ENCODE peak calls at places on chromosome 2, in ten cellular contexts. One of them, this sample, is unnamed.

GRCh38 chr2:55883339-55883738 is 40.2 kb downstream of the EFEMP1 start:
- DNase-seq in activated T-cell treated with anti-CD3 and anti-CD28 coated beads, Interleukin-2, amount 50 U/mL, for 1 hour: no peak
- DNase-seq in AG08396: peak; percentile 21
- DNase-seq in activated CD8-positive, alpha-beta memory T cell treated with anti-CD3 and anti-CD28 coated beads for 4 hours: no peak
- DNase-seq in foreskin fibroblast: peak; percentile 71
- DNase-seq in Kasumi-1: peak; percentile 49
- DNase-seq in T-helper 2 cell: no peak
- DNase-seq in HCT116: no peak
- DNase-seq in cardiac muscle cell: peak; percentile 78
- DNase-seq in activated T-helper 1 cell treated with anti-CD3 and anti-CD28 coated beads, Interleukin-12 subunit alpha, Interleukin-12 subunit beta, Interleukin-2, Interleukin-4 antibody, amounts not matched to agents 30 ng/mL and 10 ng/mL and 1 ng/mL, durations not matched to agents 14 hours and 24 hours and 36 hours: no peak
- DNase-seq in this sample: no peak

GRCh38 chr2:73163522-73164367 is 38.6 kb upstream of the NOTO start:
- DNase-seq in activated T-cell treated with anti-CD3 and anti-CD28 coated beads, Interleukin-2, amount 50 U/mL, for 1 hour: peak; percentile 76
- DNase-seq in AG08396: peak; percentile 84
- DNase-seq in activated CD8-positive, alpha-beta memory T cell treated with anti-CD3 and anti-CD28 coated beads for 4 hours: peak; percentile 44
- DNase-seq in foreskin fibroblast: peak; percentile 51
- DNase-seq in Kasumi-1: peak; percentile 60
- DNase-seq in T-helper 2 cell: peak; percentile 53
- DNase-seq in HCT116: peak; percentile 69
- DNase-seq in cardiac muscle cell: peak; percentile 83
- DNase-seq in activated T-helper 1 cell treated with anti-CD3 and anti-CD28 coated beads, Interleukin-12 subunit alpha, Interleukin-12 subunit beta, Interleukin-2, Interleukin-4 antibody, amounts not matched to agents 30 ng/mL and 10 ng/mL and 1 ng/mL, durations not matched to agents 14 hours and 24 hours and 36 hours: peak; percentile 37
- DNase-seq in this sample: peak; percentile 68

GRCh38 chr2:38129987-38130386 is 54.0 kb upstream of the CYP1B1 start:
- DNase-seq in activated T-cell treated with anti-CD3 and anti-CD28 coated beads, Interleukin-2, amount 50 U/mL, for 1 hour: no peak
- DNase-seq in AG08396: no peak
- DNase-seq in activated CD8-positive, alpha-beta memory T cell treated with anti-CD3 and anti-CD28 coated beads for 4 hours: no peak
- DNase-seq in foreskin fibroblast: no peak
- DNase-seq in Kasumi-1: no peak
- DNase-seq in T-helper 2 cell: no peak
- DNase-seq in HCT116: no peak
- DNase-seq in cardiac muscle cell: no peak
- DNase-seq in activated T-helper 1 cell treated with anti-CD3 and anti-CD28 coated beads, Interleukin-12 subunit alpha, Interleukin-12 subunit beta, Interleukin-2, Interleukin-4 antibody, amounts not matched to agents 30 ng/mL and 10 ng/mL and 1 ng/mL, durations not matched to agents 14 hours and 24 hours and 36 hours: no peak
- DNase-seq in this sample: no peak

GRCh38 chr2:192749606-192750200 is 555.0 kb upstream of the TMEFF2 start:
- DNase-seq in activated T-cell treated with anti-CD3 and anti-CD28 coated beads, Interleukin-2, amount 50 U/mL, for 1 hour: no peak
- DNase-seq in AG08396: no peak
- DNase-seq in activated CD8-positive, alpha-beta memory T cell treated with anti-CD3 and anti-CD28 coated beads for 4 hours: no peak
- DNase-seq in foreskin fibroblast: no peak
- DNase-seq in Kasumi-1: peak; percentile 66
- DNase-seq in T-helper 2 cell: no peak
- DNase-seq in HCT116: peak; percentile 31
- DNase-seq in cardiac muscle cell: peak; percentile 3
- DNase-seq in activated T-helper 1 cell treated with anti-CD3 and anti-CD28 coated beads, Interleukin-12 subunit alpha, Interleukin-12 subunit beta, Interleukin-2, Interleukin-4 antibody, amounts not matched to agents 30 ng/mL and 10 ng/mL and 1 ng/mL, durations not matched to agents 14 hours and 24 hours and 36 hours: no peak
- DNase-seq in this sample: no peak

GRCh38 chr2:160646684-160647444 is 153.3 kb upstream of the RBMS1 start:
- DNase-seq in activated T-cell treated with anti-CD3 and anti-CD28 coated beads, Interleukin-2, amount 50 U/mL, for 1 hour: no peak
- DNase-seq in AG08396: no peak
- DNase-seq in activated CD8-positive, alpha-beta memory T cell treated with anti-CD3 and anti-CD28 coated beads for 4 hours: no peak
- DNase-seq in foreskin fibroblast: no peak
- DNase-seq in Kasumi-1: no peak
- DNase-seq in T-helper 2 cell: no peak
- DNase-seq in HCT116: no peak
- DNase-seq in cardiac muscle cell: no peak
- DNase-seq in activated T-helper 1 cell treated with anti-CD3 and anti-CD28 coated beads, Interleukin-12 subunit alpha, Interleukin-12 subunit beta, Interleukin-2, Interleukin-4 antibody, amounts not matched to agents 30 ng/mL and 10 ng/mL and 1 ng/mL, durations not matched to agents 14 hours and 24 hours and 36 hours: no peak
- DNase-seq in this sample: peak; percentile 82

GRCh38 chr2:159130302-159130701 is 156.2 kb downstream of the WDSUB1 start:
- DNase-seq in activated T-cell treated with anti-CD3 and anti-CD28 coated beads, Interleukin-2, amount 50 U/mL, for 1 hour: no peak
- DNase-seq in AG08396: no peak
- DNase-seq in activated CD8-positive, alpha-beta memory T cell treated with anti-CD3 and anti-CD28 coated beads for 4 hours: no peak
- DNase-seq in foreskin fibroblast: no peak
- DNase-seq in Kasumi-1: no peak
- DNase-seq in T-helper 2 cell: no peak
- DNase-seq in HCT116: no peak
- DNase-seq in cardiac muscle cell: no peak
- DNase-seq in activated T-helper 1 cell treated with anti-CD3 and anti-CD28 coated beads, Interleukin-12 subunit alpha, Interleukin-12 subunit beta, Interleukin-2, Interleukin-4 antibody, amounts not matched to agents 30 ng/mL and 10 ng/mL and 1 ng/mL, durations not matched to agents 14 hours and 24 hours and 36 hours: no peak
- DNase-seq in this sample: no peak

GRCh38 chr2:19102696-19103403 is 255.6 kb downstream of the OSR1 start:
- DNase-seq in activated T-cell treated with anti-CD3 and anti-CD28 coated beads, Interleukin-2, amount 50 U/mL, for 1 hour: no peak
- DNase-seq in AG08396: no peak
- DNase-seq in activated CD8-positive, alpha-beta memory T cell treated with anti-CD3 and anti-CD28 coated beads for 4 hours: no peak
- DNase-seq in foreskin fibroblast: no peak
- DNase-seq in Kasumi-1: no peak
- DNase-seq in T-helper 2 cell: no peak
- DNase-seq in HCT116: no peak
- DNase-seq in cardiac muscle cell: no peak
- DNase-seq in activated T-helper 1 cell treated with anti-CD3 and anti-CD28 coated beads, Interleukin-12 subunit alpha, Interleukin-12 subunit beta, Interleukin-2, Interleukin-4 antibody, amounts not matched to agents 30 ng/mL and 10 ng/mL and 1 ng/mL, durations not matched to agents 14 hours and 24 hours and 36 hours: no peak
- DNase-seq in this sample: no peak

GRCh38 chr2:36756438-36756837 is 59.9 kb downstream of the VIT start:
- DNase-seq in activated T-cell treated with anti-CD3 and anti-CD28 coated beads, Interleukin-2, amount 50 U/mL, for 1 hour: no peak
- DNase-seq in AG08396: no peak
- DNase-seq in activated CD8-positive, alpha-beta memory T cell treated with anti-CD3 and anti-CD28 coated beads for 4 hours: no peak
- DNase-seq in foreskin fibroblast: no peak
- DNase-seq in Kasumi-1: no peak
- DNase-seq in T-helper 2 cell: no peak
- DNase-seq in HCT116: no peak
- DNase-seq in cardiac muscle cell: peak; percentile 40
- DNase-seq in activated T-helper 1 cell treated with anti-CD3 and anti-CD28 coated beads, Interleukin-12 subunit alpha, Interleukin-12 subunit beta, Interleukin-2, Interleukin-4 antibody, amounts not matched to agents 30 ng/mL and 10 ng/mL and 1 ng/mL, durations not matched to agents 14 hours and 24 hours and 36 hours: no peak
- DNase-seq in this sample: no peak

GRCh38 chr2:235745597-235745996 is 251.8 kb downstream of the AGAP1 start:
- DNase-seq in activated T-cell treated with anti-CD3 and anti-CD28 coated beads, Interleukin-2, amount 50 U/mL, for 1 hour: no peak
- DNase-seq in AG08396: no peak
- DNase-seq in activated CD8-positive, alpha-beta memory T cell treated with anti-CD3 and anti-CD28 coated beads for 4 hours: no peak
- DNase-seq in foreskin fibroblast: no peak
- DNase-seq in Kasumi-1: no peak
- DNase-seq in T-helper 2 cell: no peak
- DNase-seq in HCT116: no peak
- DNase-seq in cardiac muscle cell: no peak
- DNase-seq in activated T-helper 1 cell treated with anti-CD3 and anti-CD28 coated beads, Interleukin-12 subunit alpha, Interleukin-12 subunit beta, Interleukin-2, Interleukin-4 antibody, amounts not matched to agents 30 ng/mL and 10 ng/mL and 1 ng/mL, durations not matched to agents 14 hours and 24 hours and 36 hours: no peak
- DNase-seq in this sample: no peak

GRCh38 chr2:108449410-108450200 is 599 bp downstream of the GCC2 start:
- DNase-seq in activated T-cell treated with anti-CD3 and anti-CD28 coated beads, Interleukin-2, amount 50 U/mL, for 1 hour: no peak
- DNase-seq in AG08396: peak; percentile 34
- DNase-seq in activated CD8-positive, alpha-beta memory T cell treated with anti-CD3 and anti-CD28 coated beads for 4 hours: no peak
- DNase-seq in foreskin fibroblast: peak; percentile 20
- DNase-seq in Kasumi-1: peak; percentile 61
- DNase-seq in T-helper 2 cell: no peak
- DNase-seq in HCT116: peak; percentile 26
- DNase-seq in cardiac muscle cell: peak; percentile 47
- DNase-seq in activated T-helper 1 cell treated with anti-CD3 and anti-CD28 coated beads, Interleukin-12 subunit alpha, Interleukin-12 subunit beta, Interleukin-2, Interleukin-4 antibody, amounts not matched to agents 30 ng/mL and 10 ng/mL and 1 ng/mL, durations not matched to agents 14 hours and 24 hours and 36 hours: no peak
- DNase-seq in this sample: peak; percentile 17

GRCh38 chr2:124815386-124815785 is 790.3 kb downstream of the CNTNAP5 start:
- DNase-seq in activated T-cell treated with anti-CD3 and anti-CD28 coated beads, Interleukin-2, amount 50 U/mL, for 1 hour: no peak
- DNase-seq in AG08396: no peak
- DNase-seq in activated CD8-positive, alpha-beta memory T cell treated with anti-CD3 and anti-CD28 coated beads for 4 hours: no peak
- DNase-seq in foreskin fibroblast: no peak
- DNase-seq in Kasumi-1: no peak
- DNase-seq in T-helper 2 cell: no peak
- DNase-seq in HCT116: no peak
- DNase-seq in cardiac muscle cell: peak; percentile 34
- DNase-seq in activated T-helper 1 cell treated with anti-CD3 and anti-CD28 coated beads, Interleukin-12 subunit alpha, Interleukin-12 subunit beta, Interleukin-2, Interleukin-4 antibody, amounts not matched to agents 30 ng/mL and 10 ng/mL and 1 ng/mL, durations not matched to agents 14 hours and 24 hours and 36 hours: no peak
- DNase-seq in this sample: no peak

GRCh38 chr2:217459675-217460405 is 543.0 kb downstream of the TNS1 start:
- DNase-seq in activated T-cell treated with anti-CD3 and anti-CD28 coated beads, Interleukin-2, amount 50 U/mL, for 1 hour: no peak
- DNase-seq in AG08396: no peak
- DNase-seq in activated CD8-positive, alpha-beta memory T cell treated with anti-CD3 and anti-CD28 coated beads for 4 hours: no peak
- DNase-seq in foreskin fibroblast: no peak
- DNase-seq in Kasumi-1: no peak
- DNase-seq in T-helper 2 cell: no peak
- DNase-seq in HCT116: no peak
- DNase-seq in cardiac muscle cell: no peak
- DNase-seq in activated T-helper 1 cell treated with anti-CD3 and anti-CD28 coated beads, Interleukin-12 subunit alpha, Interleukin-12 subunit beta, Interleukin-2, Interleukin-4 antibody, amounts not matched to agents 30 ng/mL and 10 ng/mL and 1 ng/mL, durations not matched to agents 14 hours and 24 hours and 36 hours: no peak
- DNase-seq in this sample: no peak

This sample was measured in PC-9.